ENCODE peak calls at places on chromosomes 2 and 18, in four cellular contexts. L is A549, U is K562, O is GM12878. V is an unnamed sample.

GRCh38 chr2:6926071-6926732 is 9.0 kb downstream of the RNF144A start:
- DNase-seq in L (no peak), U (no peak), O (no peak), V (no peak)

GRCh38 chr2:177143444-177143843 is 69.2 kb upstream of the HNRNPA3 start:
- DNase-seq in L (peak; percentile 55), U (no peak), O (no peak), V (no peak)

GRCh38 chr2:128473175-128474013 is 154.7 kb upstream of the HS6ST1 start:
- DNase-seq in L (no peak), U (peak; percentile 54), O (peak; percentile 41), V (no peak)

GRCh38 chr2:16682431-16683130 is 16.9 kb upstream of the CYRIA start:
- DNase-seq in L (no peak), U (no peak), O (no peak), V (no peak)

GRCh38 chr2:167986223-167986622 is 261.2 kb downstream of the STK39 start:
- DNase-seq in L (no peak), U (no peak), O (no peak), V (no peak)

GRCh38 chr18:5600376-5601071 is 56.7 kb upstream of the EPB41L3 start:
- DNase-seq in L (no peak), U (peak; percentile 6), O (no peak), V (no peak)

GRCh38 chr2:119694994-119695521 is 16.1 kb downstream of the TMEM177 start:
- DNase-seq in L (no peak), U (no peak), O (no peak), V (no peak)

GRCh38 chr2:28063492-28063962 is 173.0 kb downstream of the BABAM2 start:
- DNase-seq in L (no peak), U (no peak), O (no peak), V (no peak)

GRCh38 chr2:127619901-127620705 is 25.9 kb upstream of the GPR17 start:
- DNase-seq in L (no peak), U (no peak), O (no peak), V (peak; percentile 29)

GRCh38 chr2:119760876-119761275 is 1.2 kb downstream of the PTPN4 start:
- DNase-seq in L (no peak), U (peak; percentile 39), O (no peak), V (no peak)

GRCh38 chr2:23283-23682 is 23.0 kb downstream of the FAM110C start:
- DNase-seq in L (no peak), U (no peak), O (no peak), V (no peak)

GRCh38 chr2:215729985-215730620 is 283.2 kb downstream of the MREG start:
- DNase-seq in L (no peak), U (no peak), O (no peak), V (no peak)

GRCh38 chr2:44674473-44675299 is 266.8 kb upstream of the SIX3 start:
- DNase-seq in L (no peak), U (no peak), O (no peak), V (no peak)

GRCh38 chr2:232501794-232502499 is 14.3 kb upstream of the ECEL1 start:
- DNase-seq in L (no peak), U (no peak), O (no peak), V (no peak)

GRCh38 chr2:232503792-232504323 is 16.2 kb upstream of the ECEL1 start:
- DNase-seq in L (no peak), U (no peak), O (no peak), V (no peak)

GRCh38 chr2:232504438-232504837 is 15.8 kb upstream of the PRSS56 start:
- DNase-seq in L (peak; percentile 41), U (no peak), O (no peak), V (no peak)

GRCh38 chr2:232502513-232502900 is 14.9 kb upstream of the ECEL1 start:
- DNase-seq in L (no peak), U (no peak), O (no peak), V (no peak)

GRCh38 chr2:232502901-232503791 is 15.5 kb upstream of the ECEL1 start:
- DNase-seq in L (peak; percentile 46), U (peak; percentile 40), O (no peak), V (peak; percentile 90)
- TF ChIP-seq CHD2 in L (no peak), U (no peak), O (no peak), V (no peak)

GRCh38 chr2:54834721-54835120 is 111.3 kb downstream of the EML6 start:
- DNase-seq in L (no peak), U (no peak), O (no peak), V (no peak)
- TF ChIP-seq RCOR1 in L (no peak), U (no peak), O (no peak), V (no peak)

GRCh38 chr2:53445376-53446072 is 322.1 kb upstream of the CHAC2 start:
- DNase-seq in L (no peak), U (no peak), O (no peak), V (no peak)
- H3K4me2 ChIP-seq in L (no peak overlapping the region), U (no peak overlapping the region), O (no peak overlapping the region), V (peak overlapping the region; percentile 40)

GRCh38 chr2:98091738-98092137 is 4.8 kb downstream of the VWA3B start:
- DNase-seq in L (no peak), U (no peak), O (no peak), V (no peak)
- TF ChIP-seq CHD2 in L (no peak), U (no peak), O (no peak), V (no peak)

DNA sequence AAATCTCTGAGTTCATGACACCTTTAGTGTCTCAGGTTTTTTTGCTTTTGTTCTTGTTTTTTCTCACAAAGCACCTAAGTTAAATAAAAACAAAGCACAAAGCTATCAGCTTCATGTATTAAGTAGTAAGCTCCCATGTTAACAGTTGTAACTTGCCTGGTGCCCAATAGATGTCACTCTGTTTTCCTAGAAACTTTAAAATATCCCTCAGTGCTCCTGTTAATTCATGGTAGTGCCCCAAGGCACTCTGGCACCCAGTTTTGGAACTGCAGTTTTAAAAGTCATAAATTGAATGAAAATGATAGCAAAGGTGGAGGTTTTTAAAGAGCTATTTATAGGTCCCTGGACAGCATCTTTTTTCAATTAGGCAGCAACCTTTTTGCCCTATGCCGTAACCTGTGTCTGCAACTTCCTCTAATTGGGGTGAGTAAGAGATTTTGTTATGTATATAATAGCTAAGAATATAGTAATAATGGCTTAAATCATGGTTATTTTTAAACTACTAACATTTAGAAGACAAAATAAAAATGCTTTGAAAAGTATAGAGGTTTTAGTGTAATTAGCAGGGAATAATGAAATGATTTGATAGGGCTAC is 555.0 kb upstream of the TMEFF2 start:
- DNase-seq in L (peak; percentile 16), U (no peak), O (no peak), V (peak; percentile 9)
- TF ChIP-seq RCOR1 in L (no peak), U (no peak), O (no peak), V (no peak)

GRCh38 chr2:170885130-170885791 is 43.8 kb upstream of the GORASP2 start:
- DNase-seq in L (no peak), U (no peak), O (no peak), V (no peak)
- H3K4me2 ChIP-seq in L (no peak overlapping the region), U (no peak overlapping the region), O (no peak overlapping the region), V (peak overlapping the region; percentile 6)

GRCh38 chr2:14543284-14543683 is 89.2 kb upstream of the LRATD1 start:
- DNase-seq in L (no peak), U (no peak), O (no peak), V (no peak)
- TF ChIP-seq CHD2 in L (no peak), U (no peak), O (no peak), V (no peak)